ENCODE peak calls at places on chromosomes 6 and 20, in nine cellular contexts. Q is fibroblast of the conjunctiva; J is NCI-H446; U is DMS 273 treated with DMSO at 0.1 percent for 48 hours; H is upper lobe of right lung; M is activated CD8-positive, alpha-beta memory T cell treated with anti-CD3 and anti-CD28 coated beads for 4 hours; O is AG08396; A is left ventricle myocardium inferior; C is foreskin fibroblast. R is an unnamed sample.

GRCh38 chr6:39426057-39426592 is 103.6 kb upstream of the KCNK16 start:
- DNase-seq in Q (peak; percentile 79), H (no peak), O (peak; percentile 16), A (no peak), M (no peak), J (peak; percentile 68), U (no peak), C (peak; percentile 86), R (no peak)

GRCh38 chr6:37558646-37559045 is 59.0 kb upstream of the CCDC167 start:
- DNase-seq in O (no peak), J (no peak), U (no peak), A (no peak), Q (no peak), M (no peak), H (no peak), C (no peak), R (no peak)

GRCh38 chr6:45880139-45880538 is 135.5 kb downstream of the CLIC5 start:
- DNase-seq in J (no peak), A (peak; percentile 20), Q (no peak), O (peak; percentile 13), C (peak; percentile 6), H (no peak), U (no peak), M (no peak), R (peak; percentile 82)

GRCh38 chr6:11616200-11616611 is 78.7 kb downstream of the TMEM170B start:
- DNase-seq in O (peak; percentile 74), U (no peak), M (no peak), H (no peak), C (peak; percentile 94), J (no peak), A (no peak), Q (peak; percentile 20), R (no peak)

GRCh38 chr6:35745480-35745879 is 8.6 kb downstream of the ARMC12 start:
- DNase-seq in J (no peak), C (no peak), U (no peak), H (no peak), M (no peak), A (no peak), Q (no peak), O (no peak), R (no peak)

GRCh38 chr6:169175360-169175887 is 78.2 kb downstream of the THBS2 start:
- DNase-seq in A (no peak), J (no peak), U (no peak), O (no peak), H (no peak), Q (no peak), M (no peak), C (no peak), R (no peak)

GRCh38 chr20:51563597-51564332 is 21.2 kb upstream of the NFATC2 start:
- DNase-seq in M (no peak), H (no peak), Q (peak; percentile 75), A (peak; percentile 67), O (peak; percentile 70), J (peak; percentile 26), C (peak; percentile 71), U (no peak), R (peak; percentile 88)

GRCh38 chr6:57173886-57174510 is 1.9 kb downstream of the BAG2 start:
- DNase-seq in C (peak; percentile 73), U (no peak), H (no peak), M (no peak), A (no peak), O (peak; percentile 69), J (peak; percentile 44), Q (peak; percentile 59), R (peak; percentile 56)

GRCh38 chr6:132060591-132060990 is 109.4 kb upstream of the CCN2 start:
- DNase-seq in Q (no peak), J (no peak), U (no peak), H (no peak), C (peak; percentile 84), O (peak; percentile 28), M (no peak), A (no peak), R (no peak)

GRCh38 chr6:162770136-162770535 is 42.4 kb downstream of the PACRG start:
- DNase-seq in H (no peak), O (no peak), A (no peak), U (no peak), M (no peak), Q (no peak), J (no peak), C (no peak), R (no peak)

GRCh38 chr6:36997811-36998722 is 7.4 kb upstream of the FGD2 start:
- DNase-seq in O (no peak), U (no peak), C (no peak), Q (no peak), M (no peak), J (peak; percentile 74), H (peak; percentile 84), A (peak; percentile 65), R (peak; percentile 66)

GRCh38 chr6:2980465-2980855 is 9.1 kb upstream of the SERPINB6 start:
- DNase-seq in H (no peak), J (no peak), M (no peak), A (no peak), C (no peak), Q (no peak), U (no peak), O (no peak), R (peak; percentile 46)

GRCh38 chr6:22146581-22147468 is 150.0 kb downstream of the PRL start:
- DNase-seq in H (no peak), Q (no peak), A (no peak), J (no peak), C (peak; percentile 6), O (peak; percentile 12), M (no peak), U (no peak), R (peak; percentile 47)

GRCh38 chr20:36421641-36422040 is 115.5 kb downstream of the DLGAP4 start:
- DNase-seq in O (no peak), J (no peak), M (no peak), A (no peak), H (no peak), U (no peak), Q (no peak), C (no peak), R (no peak)

GRCh38 chr6:113047148-113047547 is 700.0 kb downstream of the RFPL4B start:
- DNase-seq in J (no peak), O (no peak), C (peak; percentile 65), H (no peak), U (no peak), Q (no peak), M (no peak), A (no peak), R (no peak)

GRCh38 chr6:14709066-14709670 is 536.7 kb upstream of the JARID2 start:
- DNase-seq in O (no peak), H (no peak), U (no peak), Q (no peak), A (no peak), J (peak; percentile 77), C (no peak), M (no peak), R (no peak)

GRCh38 chr6:17432356-17432755 is 39.0 kb downstream of the CAP2 start:
- DNase-seq in Q (no peak), U (no peak), C (peak; percentile 18), M (no peak), A (no peak), O (no peak), J (peak; percentile 72), H (no peak), R (no peak)

GRCh38 chr6:111824608-111825337 is 48.5 kb downstream of the FYN start:
- DNase-seq in Q (no peak), C (no peak), A (no peak), J (no peak), H (no peak), M (no peak), O (no peak), U (no peak), R (no peak)

GRCh38 chr6:12572884-12573824 is 143.4 kb upstream of the PHACTR1 start:
- DNase-seq in Q (peak; percentile 21), U (no peak), A (no peak), H (no peak), O (peak; percentile 62), M (no peak), J (peak; percentile 52), C (peak; percentile 72), R (peak; percentile 72)

GRCh38 chr6:34284563-34285545 is 36.0 kb upstream of the SMIM29 start:
- DNase-seq in J (no peak), U (peak; percentile 66), Q (peak; percentile 87), C (peak; percentile 92), M (no peak), O (peak; percentile 63), A (peak; percentile 70), H (peak; percentile 73), R (no peak)

GRCh38 chr20:54514020-54514607 is 38.7 kb downstream of the DOK5 start:
- DNase-seq in U (no peak), C (no peak), H (no peak), O (no peak), Q (no peak), J (no peak), A (no peak), M (no peak), R (peak; percentile 48)

GRCh38 chr6:106773482-106773881 is 144.1 kb downstream of the QRSL1 start:
- DNase-seq in J (no peak), Q (no peak), M (no peak), C (no peak), O (no peak), A (no peak), U (no peak), H (no peak), R (no peak)

GRCh38 chr20:37539956-37540455 is 12.3 kb upstream of the BLCAP start:
- DNase-seq in C (no peak), U (no peak), O (no peak), J (no peak), Q (no peak), A (no peak), M (no peak), H (no peak), R (no peak)

GRCh38 chr6:52909131-52909530 is 367 bp downstream of the GSTA3 start:
- DNase-seq in U (no peak), H (no peak), J (no peak), C (no peak), Q (no peak), A (no peak), O (no peak), M (no peak), R (no peak)

GRCh38 chr20:37901667-37902503 is 1.0 kb upstream of the VSTM2L start:
- DNase-seq in H (no peak), A (no peak), U (peak; percentile 31), O (peak; percentile 66), M (no peak), Q (peak; percentile 55), J (peak; percentile 48), C (peak; percentile 32), R (peak; percentile 91)

GRCh38 chr6:33696538-33697518 is 14.7 kb downstream of the UQCC2 start:
- DNase-seq in J (peak; percentile 76), O (peak; percentile 68), M (no peak), Q (peak; percentile 77), U (no peak), C (peak; percentile 79), A (peak; percentile 60), H (no peak), R (peak; percentile 59)

GRCh38 chr6:12545837-12546658 is 170.5 kb upstream of the PHACTR1 start:
- DNase-seq in U (no peak), J (no peak), H (no peak), C (peak; percentile 65), A (no peak), Q (no peak), O (peak; percentile 36), M (no peak), R (no peak)

R was measured in endodermal cell.